ENCODE peak calls at places on chromosome 12, in five cellular contexts. Z, L, S, T and B are unnamed samples.

GRCh38 chr12:63317447-63317846 is 166.4 kb upstream of the AVPR1A start:
- ATAC-seq in S (no peak), Z (no peak), L (no peak), T (peak), B (no peak)

GRCh38 chr12:510071-510825 is 50.5 kb downstream of the B4GALNT3 start:
- ATAC-seq in L (peak), S (no peak), Z (no peak), T (peak), B (no peak)

GRCh38 chr12:66688836-66689439 is 10.1 kb upstream of the GRIP1 start:
- ATAC-seq in S (peak), L (peak), Z (peak), T (no peak), B (peak)

GRCh38 chr12:53956251-53956887 is 1.7 kb downstream of the HOXC12 start:
- ATAC-seq in Z (peak), L (peak), S (peak), T (peak), B (no peak)

GRCh38 chr12:129549656-129550055 is 354.2 kb downstream of the TMEM132D start:
- ATAC-seq in Z (no peak), T (no peak), L (no peak), S (no peak), B (no peak)

GRCh38 chr12:67624355-67624754 is 24.2 kb upstream of the DYRK2 start:
- ATAC-seq in Z (no peak), S (no peak), T (no peak), L (peak), B (no peak)

GRCh38 chr12:130715996-130716917 is at the start of gene RIMBP2:
- ATAC-seq in T (no peak), S (peak), L (no peak), Z (no peak), B (no peak)

GRCh38 chr12:126558219-126558618 is 1493.0 kb downstream of the AACS start:
- ATAC-seq in L (no peak), T (no peak), Z (no peak), S (no peak), B (no peak)

GRCh38 chr12:116879509-116880212 is 1.6 kb downstream of the HRK start:
- ATAC-seq in S (no peak), T (no peak), L (no peak), Z (no peak), B (no peak)

GRCh38 chr12:104498211-104498801 is 41.6 kb downstream of the CHST11 start:
- ATAC-seq in T (no peak), S (peak), Z (no peak), L (no peak), B (no peak)

GRCh38 chr12:43069768-43070221 is 480.2 kb upstream of the PRICKLE1 start:
- ATAC-seq in Z (no peak), T (peak), S (peak), L (no peak), B (no peak)

GRCh38 chr12:103884316-103884715 is 43.3 kb upstream of the NT5DC3 start:
- ATAC-seq in Z (peak), S (peak), T (no peak), L (no peak), B (no peak)

GRCh38 chr12:67929373-67929772 is 59.9 kb upstream of the IFNG-AS1 start:
- ATAC-seq in S (no peak), T (peak), Z (no peak), L (no peak), B (no peak)

GRCh38 chr12:47686645-47687240 is 19.1 kb downstream of the RPAP3 start:
- ATAC-seq in Z (peak), T (no peak), L (peak), S (peak), B (no peak)

GRCh38 chr12:59486827-59487226 is 109.0 kb upstream of the SLC16A7 start:
- ATAC-seq in L (no peak), Z (no peak), T (no peak), S (no peak), B (no peak)

GRCh38 chr12:22190-22529 is 44.4 kb upstream of the IQSEC3 start:
- ATAC-seq in Z (peak), T (no peak), L (peak), S (no peak), B (no peak)

GRCh38 chr12:2298556-2299195 is 245.9 kb downstream of the CACNA1C start:
- ATAC-seq in L (no peak), Z (no peak), S (no peak), T (no peak), B (no peak)

GRCh38 chr12:25939606-25940005 is 18.9 kb upstream of the RASSF8 start:
- ATAC-seq in T (no peak), Z (no peak), L (no peak), S (no peak), B (no peak)

GRCh38 chr12:75438052-75438754 is 42.4 kb upstream of the GLIPR1 start:
- ATAC-seq in T (peak), L (peak), Z (no peak), S (peak), B (no peak)

GRCh38 chr12:69430942-69431603 is 39.1 kb upstream of the FRS2 start:
- ATAC-seq in L (no peak), Z (no peak), T (no peak), S (no peak), B (peak)

GRCh38 chr12:68814490-68815231 is 6.7 kb downstream of the MDM2 start:
- ATAC-seq in Z (no peak), S (peak), T (no peak), L (no peak), B (no peak)

GRCh38 chr12:95996034-95996658 is at the start of gene HAL:
- ATAC-seq in T (peak), S (no peak), L (peak), Z (no peak), B (peak)

GRCh38 chr12:23767834-23768233 is 181.6 kb downstream of the SOX5 start:
- ATAC-seq in S (no peak), Z (no peak), T (no peak), L (no peak), B (no peak)

GRCh38 chr12:115456946-115457689 is 773.1 kb upstream of the TBX3 start:
- ATAC-seq in Z (peak), S (peak), L (peak), T (no peak), B (no peak)

GRCh38 chr12:124605150-124605549 is 37.7 kb upstream of the NCOR2 start:
- ATAC-seq in T (no peak), Z (peak), S (no peak), L (peak), B (no peak)

GRCh38 chr12:117059156-117059555 is 40.1 kb downstream of the TESC start:
- ATAC-seq in Z (no peak), L (peak), S (no peak), T (no peak), B (no peak)

GRCh38 chr12:127767631-127768030 is 499.3 kb upstream of the TMEM132C start:
- ATAC-seq in Z (no peak), T (no peak), L (no peak), S (no peak), B (no peak)

GRCh38 chr12:92096346-92097136 is 49.1 kb downstream of the BTG1 start:
- ATAC-seq in Z (no peak), S (peak), L (no peak), T (no peak), B (no peak)

GRCh38 chr12:130764073-130764472 is 48.0 kb upstream of the RIMBP2 start:
- ATAC-seq in S (no peak), Z (no peak), L (no peak), T (no peak), B (no peak)

GRCh38 chr12:13198240-13198639 is 1.7 kb downstream of the EMP1 start:
- ATAC-seq in L (no peak), S (no peak), T (no peak), Z (no peak), B (no peak)

GRCh38 chr12:31687101-31687527 is 27.6 kb downstream of the ETFBKMT start:
- ATAC-seq in T (peak), S (peak), L (no peak), Z (no peak), B (no peak)

GRCh38 chr12:85632390-85632789 is 203.8 kb downstream of the RASSF9 start:
- ATAC-seq in T (no peak), S (no peak), L (no peak), Z (no peak), B (no peak)

GRCh38 chr12:57621497-57622292 is 10.5 kb downstream of the ARHGEF25 start:
- ATAC-seq in Z (peak), T (peak), S (peak), L (peak), B (peak)

GRCh38 chr12:4690760-4691159 is 29.4 kb upstream of the GALNT8 start:
- ATAC-seq in T (no peak), Z (no peak), L (no peak), S (no peak), B (no peak)

GRCh38 chr12:93601591-93601990 is 29.1 kb downstream of the SOCS2 start:
- ATAC-seq in L (no peak), Z (no peak), S (no peak), T (no peak), B (no peak)

GRCh38 chr12:6226701-6227096 is 26.5 kb downstream of the CD9 start:
- ATAC-seq in L (peak), T (peak), Z (no peak), S (no peak), B (peak)

GRCh38 chr12:125245601-125246345 is 180.5 kb downstream of the AACS start:
- ATAC-seq in L (no peak), S (no peak), Z (no peak), T (no peak), B (no peak)

GRCh38 chr12:94872671-94873367 is 130.7 kb downstream of the NDUFA12 start:
- ATAC-seq in T (peak), L (peak), S (peak), Z (no peak), B (peak)

GRCh38 chr12:20602671-20603402 is 92.3 kb upstream of the SLCO1C1 start:
- ATAC-seq in T (peak), Z (no peak), S (no peak), L (no peak), B (peak)
- TF ChIP-seq EP300 in T (no peak), Z (no peak), S (no peak), L (no peak), B (no peak)

GRCh38 chr12:90484130-90484529 is 470.8 kb downstream of the CCER1 start:
- ATAC-seq in T (no peak), S (peak), Z (no peak), L (no peak), B (no peak)
- TF ChIP-seq EP300 in T (no peak), S (no peak), Z (no peak), L (no peak), B (no peak)

GRCh38 chr12:14948672-14949071 is 10.3 kb upstream of the ERP27 start:
- ATAC-seq in L (peak), T (peak), S (peak), Z (peak), B (peak)
- TF ChIP-seq EP300 in L (no peak), T (no peak), S (peak), Z (peak), B (no peak)

GRCh38 chr12:111775205-111776193 is 8.8 kb downstream of the ALDH2 start:
- ATAC-seq in Z (peak), L (no peak), T (peak), S (peak), B (peak)
- TF ChIP-seq EP300 in Z (no peak), L (no peak), T (peak), S (peak), B (no peak)

GRCh38 chr12:41548926-41549325 is 360.8 kb downstream of the PDZRN4 start:
- ATAC-seq in Z (no peak), T (no peak), S (no peak), L (no peak), B (no peak)
- TF ChIP-seq EP300 in Z (no peak), T (no peak), S (no peak), L (no peak), B (no peak)

GRCh38 chr12:110038741-110039084 is 9.6 kb downstream of the C12orf76 start:
- ATAC-seq in L (peak), Z (no peak), T (no peak), S (no peak), B (no peak)

GRCh38 chr12:110042260-110042659 is 6.1 kb downstream of the C12orf76 start:
- ATAC-seq in Z (no peak), L (no peak), S (no peak), T (no peak), B (no peak)

GRCh38 chr12:110037315-110037714 is 11.0 kb downstream of the C12orf76 start:
- ATAC-seq in Z (no peak), T (no peak), S (no peak), L (no peak), B (no peak)

GRCh38 chr12:110035534-110036104 is 12.7 kb downstream of the C12orf76 start:
- ATAC-seq in S (no peak), Z (no peak), L (no peak), T (no peak), B (no peak)

DNA sequence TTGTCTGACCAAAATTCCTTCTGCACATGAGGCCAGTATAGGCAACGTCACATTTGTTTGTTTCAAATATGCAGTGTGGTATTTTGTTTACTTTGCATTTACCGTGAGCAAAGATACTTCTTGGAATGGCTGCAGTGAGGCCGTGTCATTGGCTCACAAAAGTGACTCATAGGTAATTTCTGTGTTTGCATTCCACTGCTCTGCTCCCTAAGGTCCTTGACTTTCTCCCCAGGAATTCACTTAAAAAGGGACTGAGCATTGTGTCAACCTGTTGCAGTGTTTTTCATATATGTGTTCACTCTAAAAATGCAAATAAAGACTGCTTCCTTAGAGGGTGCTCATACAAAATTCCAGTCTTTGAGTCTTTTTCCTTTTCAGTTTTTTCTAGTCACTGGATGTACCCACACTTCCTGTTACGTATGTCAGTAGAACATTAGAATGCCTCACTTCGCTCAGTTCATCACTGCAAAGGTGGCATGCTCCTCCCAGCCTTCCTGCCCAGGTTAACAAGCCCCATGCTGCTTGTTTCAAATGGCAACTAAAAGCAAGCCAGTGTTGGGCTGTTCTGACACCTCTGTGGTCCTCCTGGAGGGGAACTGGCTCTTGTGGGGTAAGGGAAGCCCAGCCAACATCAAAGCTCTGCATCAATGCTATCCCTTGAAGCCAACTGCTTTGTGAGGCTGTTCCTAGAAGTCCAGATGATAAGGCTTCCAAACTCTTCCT is 9.1 kb downstream of the C12orf76 start:
- ATAC-seq in T (peak), L (peak), Z (peak), S (no peak), B (peak)
- TF ChIP-seq EP300 in T (peak), L (peak), Z (no peak), S (no peak), B (no peak)

GRCh38 chr12:54991161-54991991 is 6.8 kb upstream of the TESPA1 start:
- ATAC-seq in S (peak), T (no peak), Z (no peak), L (no peak), B (no peak)
- TF ChIP-seq EP300 in S (no peak), T (no peak), Z (no peak), L (no peak), B (no peak)

GRCh38 chr12:120495723-120496352 is at the start of gene DYNLL1:
- ATAC-seq in L (peak), T (peak), S (peak), Z (peak), B (peak)
- TF ChIP-seq EP300 in L (no peak), T (peak), S (no peak), Z (peak), B (no peak)

GRCh38 chr12:132144115-132145071 is at the start of the genes DDX51 and NOC4L:
- ATAC-seq in L (peak), T (peak), S (peak), Z (peak), B (peak)
- TF ChIP-seq EP300 in L (peak), T (peak), S (no peak), Z (peak), B (no peak)